ENCODE peak calls at places on chromosomes 7 and 10, in seven cellular contexts. F is thoracic aorta; R is CD4-positive, alpha-beta T cell; O is iris pigment epithelial cell; X is ACHN; P is GM23338; T is SK-N-SH. A is an unnamed sample.

GRCh38 chr10:12539350-12540164 is 190.2 kb downstream of the CAMK1D start:
- DNase-seq in F (no peak), R (no peak), O (no peak), X (no peak), P (no peak), T (no peak), A (no peak)

GRCh38 chr10:47286591-47287325 is 13.2 kb upstream of the GDF10 start:
- DNase-seq in F (no peak), R (no peak), O (no peak), X (no peak), P (no peak), T (no peak), A (no peak)

GRCh38 chr7:50264908-50265307 is 39.6 kb upstream of the IKZF1 start:
- DNase-seq in F (no peak), R (no peak), O (no peak), X (no peak), P (no peak), T (no peak), A (no peak)

GRCh38 chr10:34081347-34081743 is 733.8 kb downstream of the PARD3 start:
- DNase-seq in F (no peak), R (no peak), O (no peak), X (no peak), P (no peak), T (no peak), A (no peak)

GRCh38 chr7:128788446-128789412 is 3.0 kb upstream of the CCDC136 start:
- DNase-seq in F (no peak), R (no peak), O (no peak), X (no peak), P (no peak), T (no peak), A (no peak)

GRCh38 chr10:93746844-93747284 is 10.9 kb upstream of the LGI1 start:
- DNase-seq in F (no peak), R (no peak), O (peak), X (peak), P (peak), T (no peak), A (no peak)

GRCh38 chr7:34425194-34425593 is 232.8 kb upstream of the NPSR1 start:
- DNase-seq in F (no peak), R (no peak), O (no peak), X (no peak), P (no peak), T (no peak), A (no peak)

GRCh38 chr7:105651798-105652197 is 70.5 kb upstream of the EFCAB10 start:
- DNase-seq in F (no peak), R (no peak), O (no peak), X (no peak), P (no peak), T (no peak), A (no peak)

GRCh38 chr10:126928252-126928651 is 23.0 kb downstream of the DOCK1 start:
- DNase-seq in F (no peak), R (no peak), O (no peak), X (no peak), P (no peak), T (no peak), A (no peak)

GRCh38 chr10:55892276-55892675 is 468.8 kb downstream of the ZWINT start:
- DNase-seq in F (no peak), R (no peak), O (no peak), X (no peak), P (no peak), T (no peak), A (no peak)

GRCh38 chr7:90312745-90313144 is 8.4 kb downstream of the FAM237B start:
- DNase-seq in F (no peak), R (no peak), O (peak), X (no peak), P (peak), T (no peak), A (no peak)

GRCh38 chr7:39605087-39605486 is 18.3 kb upstream of the RALA start:
- DNase-seq in F (no peak), R (no peak), O (no peak), X (no peak), P (no peak), T (no peak), A (no peak)

GRCh38 chr7:35286422-35286821 is 32.5 kb upstream of the TBX20 start:
- DNase-seq in F (no peak), R (no peak), O (peak), X (peak), P (no peak), T (no peak), A (no peak)

GRCh38 chr10:76333331-76333730 is 901.9 kb downstream of the LRMDA start:
- DNase-seq in F (no peak), R (no peak), O (no peak), X (no peak), P (no peak), T (no peak), A (no peak)

GRCh38 chr7:106620681-106621080 is 40.3 kb downstream of the CCDC71L start:
- DNase-seq in F (no peak), R (no peak), O (peak), X (no peak), P (no peak), T (no peak), A (no peak)

A was measured in ascending aorta.